ENCODE peak calls at places on chromosomes 5 and 9, in eight cellular contexts. T, L, R, Z, F, E, P and J are unnamed samples.

GRCh38 chr5:110323832-110324231 is 402.6 kb downstream of the TMEM232 start:
- DNase-seq in T (no peak), L (no peak), R (no peak), Z (no peak), F (no peak), E (no peak), P (no peak), J (no peak)

GRCh38 chr9:99253772-99254431 is 31.8 kb downstream of the SEC61B start:
- DNase-seq in T (no peak), L (no peak), R (peak), Z (peak), F (peak), E (peak), P (no peak), J (no peak)

GRCh38 chr9:135339378-135339973 is 140.1 kb upstream of the PPP1R26 start:
- DNase-seq in T (no peak), L (no peak), R (no peak), Z (no peak), F (no peak), E (no peak), P (no peak), J (no peak)

GRCh38 chr5:132788990-132789886 is 12.2 kb upstream of the SEPTIN8 start:
- DNase-seq in T (no peak), L (no peak), R (no peak), Z (no peak), F (no peak), E (no peak), P (no peak), J (no peak)

GRCh38 chr9:91146391-91147019 is 215.2 kb downstream of the AUH start:
- DNase-seq in T (no peak), L (no peak), R (no peak), Z (no peak), F (no peak), E (no peak), P (no peak), J (no peak)

GRCh38 chr9:38652044-38652443 is 31.6 kb upstream of the ANKRD18A start:
- DNase-seq in T (no peak), L (no peak), R (no peak), Z (no peak), F (no peak), E (no peak), P (no peak), J (no peak)

GRCh38 chr5:61866930-61867329 is 439.1 kb upstream of the KIF2A start:
- DNase-seq in T (no peak), L (peak), R (peak), Z (no peak), F (no peak), E (no peak), P (no peak), J (peak)

GRCh38 chr5:174903333-174903732 is 179.0 kb downstream of the MSX2 start:
- DNase-seq in T (no peak), L (peak), R (no peak), Z (no peak), F (no peak), E (no peak), P (no peak), J (no peak)

GRCh38 chr9:89154651-89155336 is 23.8 kb downstream of the SHC3 start:
- DNase-seq in T (no peak), L (peak), R (peak), Z (no peak), F (no peak), E (no peak), P (no peak), J (peak)

GRCh38 chr5:137501846-137502406 is 2.8 kb upstream of the SPOCK1 start:
- DNase-seq in T (no peak), L (no peak), R (no peak), Z (no peak), F (no peak), E (no peak), P (no peak), J (no peak)

GRCh38 chr5:168712280-168712924 is 133.2 kb upstream of the PANK3 start:
- DNase-seq in T (no peak), L (peak), R (peak), Z (no peak), F (no peak), E (no peak), P (no peak), J (no peak)

GRCh38 chr9:70257991-70258691 is 637 bp upstream of the SMC5 start:
- DNase-seq in T (no peak), L (peak), R (peak), Z (peak), F (peak), E (no peak), P (peak), J (peak)

GRCh38 chr9:95499101-95499676 is 17.6 kb downstream of the PTCH1 start:
- DNase-seq in T (no peak), L (no peak), R (no peak), Z (no peak), F (no peak), E (no peak), P (no peak), J (no peak)

GRCh38 chr5:141558150-141558549 is 60.6 kb downstream of the DIAPH1 start:
- DNase-seq in T (no peak), L (no peak), R (peak), Z (no peak), F (no peak), E (no peak), P (no peak), J (no peak)

GRCh38 chr5:139389701-139390638 is at the start of gene MZB1:
- DNase-seq in T (no peak), L (peak), R (no peak), Z (peak), F (no peak), E (no peak), P (no peak), J (no peak)

GRCh38 chr5:132011561-132012384 is at the start of gene ACSL6:
- DNase-seq in T (no peak), L (no peak), R (no peak), Z (peak), F (peak), E (peak), P (peak), J (no peak)

GRCh38 chr5:33939863-33940262 is 3.7 kb downstream of the RXFP3 start:
- DNase-seq in T (no peak), L (peak), R (peak), Z (no peak), F (peak), E (no peak), P (no peak), J (peak)

GRCh38 chr5:52838306-52839015 is 50.7 kb downstream of the ITGA1 start:
- DNase-seq in T (no peak), L (no peak), R (peak), Z (no peak), F (no peak), E (no peak), P (no peak), J (no peak)

GRCh38 chr5:132679166-132679565 is 5.4 kb downstream of the IL4 start:
- DNase-seq in T (no peak), L (no peak), R (no peak), Z (no peak), F (no peak), E (no peak), P (no peak), J (no peak)

GRCh38 chr5:60674670-60675069 is 25.3 kb downstream of the DEPDC1B start:
- DNase-seq in T (no peak), L (no peak), R (no peak), Z (no peak), F (no peak), E (no peak), P (no peak), J (no peak)

GRCh38 chr5:139646111-139646510 is 2.0 kb upstream of the CXXC5 start:
- DNase-seq in T (peak), L (no peak), R (no peak), Z (no peak), F (no peak), E (no peak), P (no peak), J (no peak)

GRCh38 chr5:71778678-71779276 is 59.7 kb downstream of the CARTPT start:
- DNase-seq in T (no peak), L (peak), R (peak), Z (no peak), F (peak), E (peak), P (peak), J (peak)

GRCh38 chr9:85208666-85209065 is 533.1 kb downstream of the AGTPBP1 start:
- DNase-seq in T (no peak), L (no peak), R (no peak), Z (no peak), F (no peak), E (no peak), P (no peak), J (no peak)

GRCh38 chr9:79663878-79664277 is 92.1 kb downstream of the TLE4 start:
- DNase-seq in T (no peak), L (no peak), R (no peak), Z (no peak), F (no peak), E (no peak), P (no peak), J (no peak)

GRCh38 chr5:158397278-158397677 is 538.3 kb upstream of the CLINT1 start:
- DNase-seq in T (no peak), L (no peak), R (no peak), Z (no peak), F (no peak), E (no peak), P (no peak), J (no peak)

GRCh38 chr5:157478726-157479125 is 18.7 kb downstream of the NIPAL4 start:
- DNase-seq in T (no peak), L (no peak), R (no peak), Z (no peak), F (no peak), E (no peak), P (no peak), J (no peak)